ENCODE peak calls at places on chromosomes 6 and 20, in nine cellular contexts. V, C, T, E, H, Z, U, M and X are unnamed samples.

GRCh38 chr6:3403244-3404154 is 53.4 kb downstream of the SLC22A23 start:
- DNase-seq in V (no peak), C (no peak), T (no peak), E (no peak), H (no peak), Z (no peak), U (no peak), M (no peak), X (no peak)

GRCh38 chr6:109896333-109896732 is 81.8 kb upstream of the GPR6 start:
- DNase-seq in V (no peak), C (no peak), T (peak), E (no peak), H (no peak), Z (no peak), U (no peak), M (no peak), X (no peak)

GRCh38 chr6:36580184-36580526 is 14.0 kb upstream of the SRSF3 start:
- DNase-seq in V (no peak), C (no peak), T (no peak), E (no peak), H (no peak), Z (no peak), U (no peak), M (no peak), X (no peak)

GRCh38 chr20:37714973-37715657 is 21.3 kb downstream of the CTNNBL1 start:
- DNase-seq in V (no peak), C (no peak), T (peak), E (no peak), H (no peak), Z (no peak), U (no peak), M (no peak), X (no peak)

GRCh38 chr6:134983823-134984222 is 33.9 kb upstream of the ALDH8A1 start:
- DNase-seq in V (no peak), C (no peak), T (no peak), E (no peak), H (no peak), Z (no peak), U (no peak), M (no peak), X (no peak)

GRCh38 chr20:38126146-38126912 is 38.7 kb downstream of the TGM2 start:
- DNase-seq in V (no peak), C (no peak), T (no peak), E (no peak), H (no peak), Z (no peak), U (no peak), M (no peak), X (no peak)

GRCh38 chr6:146095481-146095880 is 66.6 kb downstream of the GRM1 start:
- DNase-seq in V (no peak), C (no peak), T (no peak), E (no peak), H (no peak), Z (no peak), U (no peak), M (no peak), X (no peak)

GRCh38 chr20:24909086-24909780 is 39.8 kb upstream of the CST7 start:
- DNase-seq in V (no peak), C (no peak), T (no peak), E (no peak), H (no peak), Z (no peak), U (no peak), M (no peak), X (no peak)

GRCh38 chr6:41975276-41975675 is 33.7 kb upstream of the CCND3 start:
- DNase-seq in V (no peak), C (no peak), T (no peak), E (no peak), H (no peak), Z (no peak), U (no peak), M (no peak), X (no peak)

GRCh38 chr6:131317516-131317915 is 182.2 kb downstream of the AKAP7 start:
- DNase-seq in V (no peak), C (no peak), T (peak), E (no peak), H (no peak), Z (no peak), U (no peak), M (no peak), X (no peak)

GRCh38 chr6:16764188-16764950 is 3.1 kb upstream of the ATXN1 start:
- DNase-seq in V (no peak), C (no peak), T (peak), E (no peak), H (no peak), Z (no peak), U (no peak), M (no peak), X (no peak)

GRCh38 chr6:134466751-134467525 is 149.0 kb upstream of the SGK1 start:
- DNase-seq in V (no peak), C (no peak), T (peak), E (no peak), H (no peak), Z (no peak), U (no peak), M (no peak), X (no peak)

GRCh38 chr20:15289337-15289736 is 951.9 kb upstream of the FLRT3 start:
- DNase-seq in V (no peak), C (no peak), T (no peak), E (no peak), H (no peak), Z (no peak), U (no peak), M (no peak), X (no peak)

GRCh38 chr20:33233129-33233774 is 2.5 kb upstream of the BPIFA1 start:
- DNase-seq in V (no peak), C (no peak), T (no peak), E (no peak), H (no peak), Z (no peak), U (no peak), M (no peak), X (no peak)

GRCh38 chr6:69780585-69781178 is 16.1 kb downstream of the LMBRD1 start:
- DNase-seq in V (no peak), C (no peak), T (peak), E (no peak), H (no peak), Z (no peak), U (no peak), M (no peak), X (no peak)

GRCh38 chr6:170099387-170099786 is 191.5 kb downstream of the DLL1 start:
- DNase-seq in V (no peak), C (no peak), T (no peak), E (no peak), H (no peak), Z (no peak), U (no peak), M (peak), X (no peak)

GRCh38 chr6:47310131-47310480 is 401 bp upstream of the TNFRSF21 start:
- DNase-seq in V (no peak), C (no peak), T (no peak), E (no peak), H (no peak), Z (no peak), U (no peak), M (no peak), X (no peak)

GRCh38 chr6:37822851-37823682 is 3.5 kb downstream of the ZFAND3 start:
- DNase-seq in V (peak), C (no peak), T (no peak), E (no peak), H (no peak), Z (no peak), U (no peak), M (no peak), X (no peak)

GRCh38 chr6:163151212-163151611 is 263.3 kb upstream of the QKI start:
- DNase-seq in V (no peak), C (no peak), T (no peak), E (no peak), H (no peak), Z (no peak), U (no peak), M (no peak), X (no peak)

GRCh38 chr6:38985839-38986238 is 62.7 kb upstream of the GLP1R start:
- DNase-seq in V (no peak), C (no peak), T (no peak), E (no peak), H (no peak), Z (no peak), U (no peak), M (no peak), X (no peak)

GRCh38 chr6:21137708-21138358 is 455.7 kb upstream of the SOX4 start:
- DNase-seq in V (no peak), C (no peak), T (no peak), E (no peak), H (no peak), Z (no peak), U (no peak), M (no peak), X (no peak)

GRCh38 chr20:1800777-1801176 is 94.4 kb upstream of the SIRPA start:
- DNase-seq in V (no peak), C (no peak), T (peak), E (no peak), H (no peak), Z (no peak), U (no peak), M (no peak), X (no peak)